ENCODE peak calls at places on chromosomes 16 and 17, in six cellular contexts. N is GM23248, P is EL, E is neural progenitor cell, U is AG08396, M is K562. T is an unnamed sample.

GRCh38 chr17:81020767-81021497 is 14.0 kb upstream of the BAIAP2 start:
- DNase-seq in N (peak; percentile 91), P (no peak), E (no peak), U (peak; percentile 76), M (peak; percentile 64), T (no peak)

GRCh38 chr16:84370723-84371552 is 2.6 kb downstream of the ATP2C2 start:
- DNase-seq in N (no peak), P (no peak), E (no peak), U (no peak), M (no peak), T (no peak)

GRCh38 chr16:70512456-70512855 is 10.9 kb downstream of the COG4 start:
- DNase-seq in N (peak; percentile 78), P (peak; percentile 79), E (no peak), U (no peak), M (no peak), T (peak; percentile 91)

GRCh38 chr16:88941051-88941932 is 35.7 kb downstream of the CBFA2T3 start:
- DNase-seq in N (peak; percentile 11), P (no peak), E (peak; percentile 68), U (no peak), M (no peak), T (no peak)

GRCh38 chr17:77941004-77941403 is 17.5 kb upstream of the TNRC6C start:
- DNase-seq in N (no peak), P (no peak), E (no peak), U (no peak), M (no peak), T (no peak)

GRCh38 chr16:53950677-53951076 is 246.7 kb downstream of the FTO start:
- DNase-seq in N (no peak), P (no peak), E (peak; percentile 23), U (no peak), M (no peak), T (no peak)

GRCh38 chr16:7303014-7303676 is 29.5 kb upstream of the RBFOX1 start:
- DNase-seq in N (no peak), P (no peak), E (peak; percentile 75), U (no peak), M (no peak), T (no peak)

GRCh38 chr16:16149710-16150116 is 73.6 kb downstream of the ABCC6 start:
- DNase-seq in N (no peak), P (no peak), E (no peak), U (no peak), M (no peak), T (no peak)

GRCh38 chr17:7183433-7184090 is 4.4 kb upstream of the ASGR1 start:
- DNase-seq in N (peak; percentile 32), P (no peak), E (no peak), U (no peak), M (no peak), T (peak; percentile 40)

GRCh38 chr17:81429353-81429774 is 34.1 kb downstream of the BAHCC1 start:
- DNase-seq in N (peak; percentile 86), P (peak; percentile 78), E (no peak), U (peak; percentile 92), M (no peak), T (peak; percentile 77)

GRCh38 chr16:17414421-17414820 is 56.3 kb downstream of the XYLT1 start:
- DNase-seq in N (no peak), P (no peak), E (no peak), U (no peak), M (no peak), T (no peak)

GRCh38 chr17:9928601-9929341 is 23.7 kb upstream of the RCVRN start:
- DNase-seq in N (peak; percentile 69), P (peak; percentile 74), E (peak; percentile 81), U (peak; percentile 39), M (peak; percentile 12), T (peak; percentile 63)

GRCh38 chr17:48561894-48562810 is 16.0 kb downstream of the HOXB4 start:
- DNase-seq in N (peak; percentile 49), P (no peak), E (no peak), U (no peak), M (peak; percentile 62), T (peak; percentile 71)

GRCh38 chr16:85768225-85768624 is 17.3 kb upstream of the C16orf74 start:
- DNase-seq in N (peak; percentile 36), P (no peak), E (peak; percentile 59), U (no peak), M (no peak), T (no peak)

GRCh38 chr16:75235721-75236193 is 15.7 kb downstream of the BCAR1 start:
- DNase-seq in N (no peak), P (no peak), E (no peak), U (no peak), M (no peak), T (no peak)

GRCh38 chr17:13323990-13324389 is 277.7 kb downstream of the HS3ST3A1 start:
- DNase-seq in N (no peak), P (no peak), E (no peak), U (no peak), M (no peak), T (no peak)

GRCh38 chr16:56988161-56988947 is 1.0 kb upstream of the NLRC5 start:
- DNase-seq in N (peak; percentile 72), P (peak; percentile 44), E (no peak), U (peak; percentile 47), M (no peak), T (no peak)

GRCh38 chr16:57752581-57753447 is 17.2 kb downstream of the KATNB1 start:
- DNase-seq in N (no peak), P (no peak), E (no peak), U (no peak), M (no peak), T (no peak)

GRCh38 chr16:71479420-71479819 is 9.7 kb downstream of the ZNF19 start:
- DNase-seq in N (peak; percentile 52), P (peak; percentile 18), E (peak; percentile 60), U (peak; percentile 29), M (peak; percentile 29), T (peak; percentile 11)

GRCh38 chr16:2165861-2166260 is 10.3 kb downstream of the TRAF7 start:
- DNase-seq in N (no peak), P (no peak), E (no peak), U (no peak), M (no peak), T (no peak)

GRCh38 chr17:73360961-73361761 is 49.4 kb upstream of the CDC42EP4 start:
- DNase-seq in N (no peak), P (no peak), E (peak; percentile 88), U (no peak), M (no peak), T (no peak)

GRCh38 chr16:22721497-22722100 is 92.4 kb upstream of the HS3ST2 start:
- DNase-seq in N (peak; percentile 7), P (no peak), E (no peak), U (no peak), M (no peak), T (no peak)

GRCh38 chr16:17321824-17322223 is 148.9 kb downstream of the XYLT1 start:
- DNase-seq in N (peak; percentile 33), P (no peak), E (no peak), U (no peak), M (no peak), T (no peak)

GRCh38 chr17:45146616-45147101 is 1.6 kb upstream of the HEXIM1 start:
- DNase-seq in N (peak; percentile 56), P (peak; percentile 76), E (no peak), U (no peak), M (no peak), T (peak; percentile 88)

GRCh38 chr17:29620271-29620670 is 2.4 kb downstream of the CORO6 start:
- DNase-seq in N (peak; percentile 48), P (peak; percentile 65), E (no peak), U (no peak), M (no peak), T (peak; percentile 50)

GRCh38 chr16:84647830-84648594 is at the start of gene KLHL36:
- DNase-seq in N (peak; percentile 78), P (peak; percentile 43), E (peak; percentile 52), U (peak; percentile 94), M (peak; percentile 98), T (peak; percentile 59)

GRCh38 chr17:8706431-8706830 is 38.2 kb downstream of the CCDC42 start:
- DNase-seq in N (no peak), P (no peak), E (no peak), U (no peak), M (no peak), T (no peak)

GRCh38 chr16:78684040-78684611 is 584.7 kb downstream of the WWOX start:
- DNase-seq in N (peak; percentile 95), P (no peak), E (no peak), U (peak; percentile 24), M (no peak), T (peak; percentile 12)

GRCh38 chr16:86048221-86048620 is 149.3 kb downstream of the IRF8 start:
- DNase-seq in N (no peak), P (no peak), E (no peak), U (no peak), M (no peak), T (no peak)

GRCh38 chr17:82598256-82599011 is 49.8 kb downstream of the WDR45B start:
- DNase-seq in N (peak; percentile 79), P (peak; percentile 52), E (no peak), U (peak; percentile 49), M (no peak), T (peak; percentile 71)

GRCh38 chr16:67173323-67173722 is 3.0 kb downstream of the NOL3 start:
- DNase-seq in N (no peak), P (no peak), E (no peak), U (no peak), M (no peak), T (no peak)

GRCh38 chr16:84234656-84235285 is 5.0 kb downstream of the KCNG4 start:
- DNase-seq in N (no peak), P (no peak), E (no peak), U (no peak), M (no peak), T (no peak)

GRCh38 chr17:35214631-35215273 is 20.6 kb upstream of the SLC35G3 start:
- DNase-seq in N (no peak), P (no peak), E (no peak), U (no peak), M (no peak), T (no peak)

GRCh38 chr17:76541739-76542450 is 2.1 kb downstream of the PRCD start:
- DNase-seq in N (no peak), P (no peak), E (no peak), U (no peak), M (no peak), T (no peak)

GRCh38 chr16:51151435-51151950 is 423 bp upstream of the SALL1 start:
- DNase-seq in N (peak; percentile 91), P (peak; percentile 74), E (peak; percentile 97), U (peak; percentile 84), M (no peak), T (peak; percentile 91)

GRCh38 chr16:85187886-85188285 is 75.6 kb upstream of the CIBAR2 start:
- DNase-seq in N (no peak), P (no peak), E (no peak), U (no peak), M (no peak), T (no peak)

GRCh38 chr17:44935116-44935515 is 12.5 kb downstream of the KIF18B start:
- DNase-seq in N (no peak), P (no peak), E (no peak), U (no peak), M (no peak), T (no peak)